ENCODE peak calls at places on chromosomes 16 and 17, in four cellular contexts. X, D, T and Q are unnamed samples.

GRCh38 chr17:34776454-34776853 is 184.8 kb downstream of the CCT6B start:
- DNase-seq in X (no peak), D (no peak), T (no peak), Q (no peak)

GRCh38 chr16:63813862-63814261 is 1308.0 kb downstream of the CDH11 start:
- DNase-seq in X (no peak), D (no peak), T (no peak), Q (no peak)

GRCh38 chr17:32873114-32873513 is 3.8 kb downstream of the MYO1D start:
- DNase-seq in X (no peak), D (no peak), T (no peak), Q (no peak)

GRCh38 chr16:19696312-19696711 is 21.7 kb downstream of the KNOP1 start:
- DNase-seq in X (no peak), D (no peak), T (peak; percentile 57), Q (no peak)

GRCh38 chr17:1058423-1059130 is 61.6 kb downstream of the TIMM22 start:
- DNase-seq in X (peak; percentile 77), D (peak; percentile 77), T (peak; percentile 58), Q (peak; percentile 41)

GRCh38 chr17:79722787-79723186 is 8.0 kb upstream of the ENPP7 start:
- DNase-seq in X (no peak), D (no peak), T (no peak), Q (no peak)

GRCh38 chr16:25110392-25110947 is 1.1 kb upstream of the LCMT1 start:
- DNase-seq in X (no peak), D (no peak), T (no peak), Q (no peak)

GRCh38 chr17:6603746-6604325 is 36.7 kb downstream of the KIAA0753 start:
- DNase-seq in X (no peak), D (no peak), T (no peak), Q (no peak)

GRCh38 chr16:11105038-11105903 is 150.7 kb downstream of the SOCS1 start:
- DNase-seq in X (no peak), D (no peak), T (peak; percentile 89), Q (peak; percentile 90)

GRCh38 chr17:50443492-50444051 is 17.6 kb downstream of the ACSF2 start:
- DNase-seq in X (no peak), D (peak; percentile 49), T (no peak), Q (no peak)

GRCh38 chr17:79549111-79549915 is 61.5 kb downstream of the RBFOX3 start:
- DNase-seq in X (peak; percentile 55), D (no peak), T (no peak), Q (no peak)

GRCh38 chr16:86968866-86969265 is 348.3 kb downstream of the C16orf95 start:
- DNase-seq in X (no peak), D (no peak), T (no peak), Q (no peak)

GRCh38 chr16:86970726-86971125 is 346.5 kb downstream of the C16orf95 start:
- DNase-seq in X (no peak), D (no peak), T (no peak), Q (no peak)

GRCh38 chr16:86970279-86970678 is 346.9 kb downstream of the C16orf95 start:
- DNase-seq in X (no peak), D (no peak), T (no peak), Q (no peak)

GRCh38 chr16:86969716-86970115 is 347.5 kb downstream of the C16orf95 start:
- DNase-seq in X (no peak), D (no peak), T (no peak), Q (no peak)

GRCh38 chr16:86971251-86971650 is 345.9 kb downstream of the C16orf95 start:
- DNase-seq in X (no peak), D (no peak), T (no peak), Q (no peak)
- TF ChIP-seq ELF4 in X (no peak), D (no peak), T (no peak), Q (no peak)

GRCh38 chr17:2935622-2936021 is 127.8 kb downstream of the OR1D5 start:
- DNase-seq in X (no peak), D (no peak), T (no peak), Q (no peak)
- TF ChIP-seq ELF4 in X (no peak), D (no peak), T (no peak), Q (no peak)

DNA sequence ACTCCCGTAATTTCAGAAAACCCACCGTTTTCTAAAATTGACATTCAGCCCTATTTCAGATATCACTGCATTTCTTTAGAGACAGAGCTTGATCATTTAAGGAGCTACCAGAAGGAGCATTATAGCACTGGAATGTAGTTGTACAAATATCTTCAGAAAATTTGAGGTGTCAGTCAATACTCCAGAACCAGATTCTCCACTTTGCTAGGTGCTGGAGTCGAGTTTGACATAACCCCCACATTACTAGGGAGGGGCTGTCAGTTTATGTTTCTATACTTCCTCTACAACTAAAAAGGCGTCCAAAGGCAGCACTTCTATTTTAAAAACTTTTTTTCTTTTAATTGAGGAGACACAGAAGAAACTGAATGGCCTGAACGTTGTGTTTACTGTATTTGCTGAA is 899 bp upstream of the KIAA0513 start:
- DNase-seq in X (no peak), D (no peak), T (no peak), Q (no peak)
- TF ChIP-seq ELF4 in X (no peak), D (no peak), T (no peak), Q (no peak)

GRCh38 chr17:8894189-8894611 is 26.7 kb upstream of the PIK3R6 start:
- DNase-seq in X (peak; percentile 29), D (no peak), T (no peak), Q (no peak)

GRCh38 chr17:8896087-8896486 is 28.6 kb upstream of the PIK3R6 start:
- DNase-seq in X (no peak), D (no peak), T (no peak), Q (no peak)

GRCh38 chr17:8893059-8893458 is 25.6 kb upstream of the PIK3R6 start:
- DNase-seq in X (no peak), D (no peak), T (no peak), Q (no peak)

GRCh38 chr17:8893621-8894020 is 26.1 kb upstream of the PIK3R6 start:
- DNase-seq in X (no peak), D (no peak), T (no peak), Q (no peak)

GRCh38 chr17:8894673-8895578 is 27.5 kb upstream of the PIK3R6 start:
- DNase-seq in X (peak; percentile 66), D (peak; percentile 77), T (peak; percentile 64), Q (peak; percentile 52)
- TF ChIP-seq ELF4 in X (no peak), D (no peak), T (no peak), Q (no peak)

GRCh38 chr17:14205380-14205779 is 31.3 kb downstream of the CDRT15 start:
- DNase-seq in X (no peak), D (no peak), T (no peak), Q (no peak)

GRCh38 chr17:14206891-14207290 is 29.8 kb downstream of the CDRT15 start:
- DNase-seq in X (no peak), D (no peak), T (no peak), Q (no peak)

GRCh38 chr17:14207791-14208190 is 28.9 kb downstream of the CDRT15 start:
- DNase-seq in X (no peak), D (no peak), T (no peak), Q (no peak)

GRCh38 chr17:14204546-14204945 is 32.1 kb downstream of the CDRT15 start:
- DNase-seq in X (no peak), D (no peak), T (no peak), Q (no peak)

DNA sequence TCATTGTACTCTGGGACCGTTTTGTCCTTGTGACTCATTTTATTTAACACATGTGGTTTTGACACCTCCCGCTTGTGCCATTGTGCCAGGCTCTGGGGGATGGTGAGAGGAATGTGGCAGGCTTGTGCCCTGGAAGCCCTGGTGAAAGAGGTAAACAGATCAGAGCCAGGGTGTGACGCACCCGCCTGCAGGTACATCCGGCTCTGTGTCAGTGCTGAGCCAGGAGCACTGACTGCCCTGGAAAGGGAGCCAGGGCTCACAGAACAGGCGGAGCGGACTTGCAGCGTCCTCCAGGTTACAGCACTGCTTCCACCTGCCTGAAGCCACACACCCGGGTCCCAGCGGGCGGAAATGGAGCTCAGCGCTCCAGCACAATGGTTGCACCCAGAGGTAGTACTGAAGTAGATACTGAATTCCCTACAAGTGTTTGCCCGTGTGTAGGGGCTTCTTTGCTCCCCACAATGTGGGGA is 30.6 kb downstream of the CDRT15 start:
- DNase-seq in X (no peak), D (no peak), T (no peak), Q (no peak)
- TF ChIP-seq ELF4 in X (no peak), D (no peak), T (no peak), Q (no peak)

GRCh38 chr16:58129097-58129936 is at the start of gene CFAP20:
- DNase-seq in X (peak; percentile 97), D (peak; percentile 90), T (peak; percentile 96), Q (peak; percentile 100)
- TF ChIP-seq ELF4 in X (no peak), D (peak; percentile 62), T (no peak), Q (peak; percentile 92)

GRCh38 chr16:4390266-4391260 is 18.9 kb downstream of the VASN start:
- DNase-seq in X (peak; percentile 62), D (no peak), T (no peak), Q (no peak)

GRCh38 chr16:4391635-4392381 is 20.2 kb downstream of the VASN start:
- DNase-seq in X (peak; percentile 72), D (no peak), T (no peak), Q (no peak)

GRCh38 chr16:4395055-4395726 is 21.2 kb downstream of the CORO7 start:
- DNase-seq in X (no peak), D (no peak), T (no peak), Q (no peak)

GRCh38 chr16:4393243-4393606 is 21.6 kb downstream of the VASN start:
- DNase-seq in X (no peak), D (no peak), T (no peak), Q (no peak)

GRCh38 chr16:4392382-4393242 is 21.0 kb downstream of the VASN start:
- DNase-seq in X (peak; percentile 81), D (no peak), T (no peak), Q (no peak)
- TF ChIP-seq ELF4 in X (no peak), D (no peak), T (no peak), Q (no peak)